ENCODE peak calls at places on chromosomes 13 and 19, in five cellular contexts. D is fibroblast of the aortic adventitia; W is AG09309; F is CD8-positive, alpha-beta T cell; M is lower leg skin. A is an unnamed sample.

GRCh38 chr13:92259523-92259922 is 861.1 kb downstream of the GPC5 start:
- DNase-seq in D (no peak), W (no peak), F (no peak), M (no peak), A (no peak)

GRCh38 chr13:107730835-107731234 is 484.5 kb downstream of the LIG4 start:
- DNase-seq in D (no peak), W (peak), F (no peak), M (no peak), A (no peak)

GRCh38 chr13:27131202-27131623 is 40.4 kb downstream of the USP12 start:
- DNase-seq in D (peak), W (no peak), F (peak), M (no peak), A (peak)

GRCh38 chr13:53238241-53238640 is 209.6 kb downstream of the OLFM4 start:
- DNase-seq in D (no peak), W (no peak), F (no peak), M (no peak), A (no peak)

GRCh38 chr19:19217110-19217509 is 5.4 kb downstream of the NCAN start:
- DNase-seq in D (peak), W (no peak), F (no peak), M (no peak), A (no peak)

GRCh38 chr19:10517361-10517759 is at the start of gene S1PR5:
- DNase-seq in D (no peak), W (no peak), F (peak), M (no peak), A (no peak)

GRCh38 chr13:26968431-26969335 is 202.9 kb downstream of the USP12 start:
- DNase-seq in D (peak), W (no peak), F (no peak), M (no peak), A (no peak)

GRCh38 chr19:44539236-44539819 is 9.9 kb upstream of the CEACAM20 start:
- DNase-seq in D (peak), W (no peak), F (no peak), M (no peak), A (no peak)

GRCh38 chr19:14731200-14731599 is 41.4 kb downstream of the ZNF333 start:
- DNase-seq in D (no peak), W (no peak), F (no peak), M (peak), A (no peak)

GRCh38 chr19:46904114-46905060 is 43.6 kb downstream of the ARHGAP35 start:
- DNase-seq in D (peak), W (no peak), F (no peak), M (peak), A (no peak)

GRCh38 chr19:54207908-54208783 is 7.5 kb downstream of the RPS9 start:
- DNase-seq in D (peak), W (no peak), F (peak), M (peak), A (peak)

GRCh38 chr13:105445793-105446192 is 1089.7 kb downstream of the EFNB2 start:
- DNase-seq in D (no peak), W (no peak), F (no peak), M (no peak), A (no peak)

GRCh38 chr19:18683109-18683954 is at the start of gene CRTC1:
- DNase-seq in D (peak), W (no peak), F (peak), M (peak), A (peak)

GRCh38 chr13:60453490-60453889 is 56.5 kb downstream of the TDRD3 start:
- DNase-seq in D (peak), W (no peak), F (no peak), M (no peak), A (no peak)

GRCh38 chr13:85853161-85853894 is 54.1 kb upstream of the SLITRK6 start:
- DNase-seq in D (no peak), W (no peak), F (no peak), M (peak), A (no peak)

GRCh38 chr19:2121416-2122051 is 24.8 kb downstream of the IZUMO4 start:
- DNase-seq in D (no peak), W (no peak), F (no peak), M (peak), A (no peak)

GRCh38 chr13:20336761-20337160 is 104.6 kb upstream of the GJB6 start:
- DNase-seq in D (no peak), W (no peak), F (no peak), M (no peak), A (no peak)

GRCh38 chr19:35419046-35419445 is 29.0 kb upstream of the FFAR2 start:
- DNase-seq in D (no peak), W (no peak), F (no peak), M (no peak), A (no peak)

GRCh38 chr19:31113250-31113685 is 236.0 kb downstream of the TSHZ3 start:
- DNase-seq in D (peak), W (peak), F (no peak), M (peak), A (no peak)

GRCh38 chr19:30356951-30357579 is 15.1 kb upstream of the ZNF536 start:
- DNase-seq in D (no peak), W (no peak), F (no peak), M (peak), A (no peak)

GRCh38 chr13:73061478-73062275 is 2.9 kb downstream of the KLF5 start:
- DNase-seq in D (no peak), W (no peak), F (no peak), M (no peak), A (no peak)

GRCh38 chr19:708154-709141 is at the start of gene PALM:
- DNase-seq in D (no peak), W (no peak), F (no peak), M (no peak), A (no peak)
- TF ChIP-seq CTCF in D (no peak), W (no peak), F (no peak), M (no peak), A (no peak)

GRCh38 chr13:102197193-102197592 is 204.7 kb downstream of the FGF14 start:
- DNase-seq in D (peak), W (no peak), F (no peak), M (no peak), A (no peak)
- TF ChIP-seq CTCF in D (peak), W (no peak), F (no peak), M (no peak), A (peak)

DNA sequence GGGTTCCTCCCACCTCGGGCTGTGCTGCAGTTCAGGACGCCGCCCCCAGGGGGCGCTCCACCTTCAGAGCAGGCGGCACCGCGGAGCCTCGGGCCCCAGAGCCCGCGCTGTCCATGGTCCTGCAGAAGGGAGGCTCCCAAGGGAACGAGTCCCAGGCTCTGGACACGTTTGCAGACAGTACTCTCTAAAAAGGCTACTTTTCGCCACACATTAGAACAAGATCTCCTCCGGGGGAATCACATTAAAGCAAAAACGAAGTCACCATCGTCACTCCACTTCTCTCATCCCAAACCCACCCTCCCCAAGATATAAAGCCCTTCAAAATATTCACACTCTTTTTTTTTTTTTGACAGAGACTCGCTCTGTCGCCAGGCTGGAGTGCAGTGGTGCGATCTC is 4.6 kb upstream of the SIGLEC10 start:
- DNase-seq in D (peak), W (no peak), F (peak), M (peak), A (peak)
- TF ChIP-seq CTCF in D (peak), W (peak), F (peak), M (peak), A (peak)

DNA sequence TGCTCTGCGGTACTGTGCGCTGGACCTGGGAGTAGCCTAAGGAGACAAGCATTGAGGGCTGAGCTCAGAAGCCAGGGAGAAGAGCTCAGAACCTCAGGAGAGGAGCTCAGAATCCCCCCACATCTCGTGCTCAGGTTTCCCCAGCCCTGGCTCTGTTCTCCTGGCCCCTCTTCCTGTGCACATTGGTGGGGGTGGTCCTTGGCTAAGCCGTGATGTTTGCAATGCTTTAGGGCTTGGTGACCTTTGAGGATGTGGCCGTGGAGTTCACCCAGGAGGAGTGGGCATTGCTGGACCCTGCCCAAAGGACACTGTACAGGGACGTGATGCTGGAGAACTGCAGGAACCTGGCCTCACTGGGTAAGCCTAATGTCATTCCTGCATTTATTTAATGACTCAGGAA is 6.6 kb downstream of the ZNF557 start:
- DNase-seq in D (no peak), W (no peak), F (no peak), M (no peak), A (no peak)
- TF ChIP-seq CTCF in D (no peak), W (no peak), F (no peak), M (no peak), A (no peak)

GRCh38 chr19:41323430-41324125 is 13.6 kb downstream of the CCDC97 start:
- DNase-seq in D (peak), W (peak), F (no peak), M (peak), A (no peak)
- TF ChIP-seq CTCF in D (no peak), W (no peak), F (no peak), M (no peak), A (no peak)

GRCh38 chr13:95707442-95708389 is 30.8 kb downstream of the DNAJC3 start:
- DNase-seq in D (no peak), W (no peak), F (no peak), M (no peak), A (peak)

GRCh38 chr13:95707035-95707434 is 30.1 kb downstream of the DNAJC3 start:
- DNase-seq in D (no peak), W (no peak), F (no peak), M (no peak), A (no peak)

GRCh38 chr13:95708390-95708774 is 31.4 kb downstream of the DNAJC3 start:
- DNase-seq in D (no peak), W (no peak), F (no peak), M (no peak), A (no peak)

GRCh38 chr13:95706356-95706755 is 29.4 kb downstream of the DNAJC3 start:
- DNase-seq in D (no peak), W (no peak), F (no peak), M (no peak), A (no peak)

GRCh38 chr13:95704510-95704909 is 27.6 kb downstream of the DNAJC3 start:
- DNase-seq in D (no peak), W (no peak), F (no peak), M (no peak), A (no peak)
- TF ChIP-seq CTCF in D (no peak), W (no peak), F (no peak), M (no peak), A (peak)

GRCh38 chr19:16659832-16660708 is at the start of gene SMIM7:
- DNase-seq in D (peak), W (peak), F (peak), M (peak), A (peak)
- TF ChIP-seq CTCF in D (no peak), W (no peak), F (no peak), M (no peak), A (peak)

A was measured in GM10248.